ENCODE peak calls at places on chromosome 10, in four cellular contexts. J is A549, M is prostate gland, P is HCT116. I is an unnamed sample.

GRCh38 chr10:49408437-49409306 is 12.8 kb upstream of the DRGX start:
- DNase-seq in J (no peak), P (peak; percentile 16), M (no peak), I (no peak)

GRCh38 chr10:129911451-129912160 is 52.5 kb downstream of the EBF3 start:
- DNase-seq in M (no peak), J (no peak), P (no peak), I (no peak)

GRCh38 chr10:34584164-34584563 is 230.9 kb downstream of the PARD3 start:
- DNase-seq in P (no peak), M (peak; percentile 7), J (no peak), I (no peak)

GRCh38 chr10:46541735-46542566 is 14.5 kb downstream of the GPRIN2 start:
- DNase-seq in M (no peak), P (no peak), J (peak; percentile 77), I (peak; percentile 48)

GRCh38 chr10:75542902-75543301 is 111.5 kb downstream of the LRMDA start:
- DNase-seq in J (no peak), M (no peak), P (no peak), I (peak; percentile 54)

GRCh38 chr10:116947838-116948529 is 57.0 kb downstream of the SHTN1 start:
- DNase-seq in P (peak; percentile 59), M (no peak), J (peak; percentile 45), I (no peak)

GRCh38 chr10:103688451-103688850 is 166.9 kb downstream of the SH3PXD2A start:
- DNase-seq in J (peak; percentile 52), P (no peak), M (no peak), I (no peak)

GRCh38 chr10:130862626-130863025 is 448.9 kb downstream of the TCERG1L start:
- DNase-seq in J (no peak), M (no peak), P (no peak), I (no peak)

GRCh38 chr10:113084031-113084430 is 134.0 kb downstream of the TCF7L2 start:
- DNase-seq in J (no peak), P (no peak), M (no peak), I (no peak)

GRCh38 chr10:44828515-44829142 is 82.5 kb upstream of the TMEM72 start:
- DNase-seq in P (no peak), J (no peak), M (no peak), I (no peak)

GRCh38 chr10:35336084-35336831 is at the start of gene CCNY:
- DNase-seq in J (peak; percentile 74), M (peak; percentile 72), P (no peak), I (peak; percentile 41)

GRCh38 chr10:60138026-60138425 is 231.7 kb upstream of the CCDC6 start:
- DNase-seq in P (no peak), J (no peak), M (no peak), I (no peak)

GRCh38 chr10:88830643-88831277 is 20.9 kb downstream of the ANKRD22 start:
- DNase-seq in J (no peak), M (no peak), P (no peak), I (no peak)

GRCh38 chr10:43250925-43251663 is 15.8 kb downstream of the RASGEF1A start:
- DNase-seq in P (no peak), J (no peak), M (no peak), I (no peak)

GRCh38 chr10:10850227-10850626 is 167.4 kb upstream of the CELF2 start:
- DNase-seq in M (no peak), J (no peak), P (no peak), I (no peak)

GRCh38 chr10:47349941-47350371 is 1.8 kb downstream of the RBP3 start:
- DNase-seq in P (no peak), M (no peak), J (no peak), I (no peak)

GRCh38 chr10:109886037-109886787 is 37.1 kb downstream of the XPNPEP1 start:
- DNase-seq in J (no peak), M (no peak), P (no peak), I (no peak)

GRCh38 chr10:29737209-29737565 is 102.4 kb upstream of the SVIL start:
- DNase-seq in M (no peak), J (no peak), P (no peak), I (no peak)

GRCh38 chr10:91681361-91682276 is 48.7 kb upstream of the PPP1R3C start:
- DNase-seq in M (no peak), J (no peak), P (no peak), I (peak; percentile 63)

GRCh38 chr10:71938211-71938610 is 26.0 kb upstream of the CHST3 start:
- DNase-seq in M (no peak), P (no peak), J (no peak), I (no peak)
- H3K4me1 ChIP-seq in M (no peaks in the 10 kb centered on the region), P (no peaks in the 10 kb centered on the region), J (no peaks in the 10 kb centered on the region), I (no peaks in the 10 kb centered on the region)

DNA sequence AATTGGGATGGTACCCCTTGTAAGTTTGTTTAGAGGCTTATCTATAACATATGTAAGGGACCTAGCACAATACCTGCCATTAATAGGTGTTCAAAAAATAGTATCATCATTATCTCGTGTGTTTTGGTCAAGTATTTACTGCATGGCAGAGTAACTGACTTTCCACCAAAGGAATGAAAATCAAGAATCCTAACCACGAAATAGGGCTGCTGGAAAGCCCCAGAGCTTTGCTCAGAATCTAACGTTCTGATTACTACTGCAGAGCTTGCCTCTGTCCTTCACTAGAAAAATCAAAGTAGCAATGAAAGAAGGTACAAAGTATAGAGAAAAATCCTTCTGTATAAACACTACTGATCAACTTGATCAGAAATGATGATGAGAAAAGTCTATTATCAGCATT is 34.9 kb downstream of the DCLRE1C start:
- DNase-seq in J (no peak), P (no peak), M (no peak), I (no peak)
- H3K9me3 ChIP-seq in J (peaks cover 33% of the 10 kb centered on the region), P (peaks cover 12% of the 10 kb centered on the region), M (no peaks in the 10 kb centered on the region), I (peaks cover 26% of the 10 kb centered on the region)

DNA sequence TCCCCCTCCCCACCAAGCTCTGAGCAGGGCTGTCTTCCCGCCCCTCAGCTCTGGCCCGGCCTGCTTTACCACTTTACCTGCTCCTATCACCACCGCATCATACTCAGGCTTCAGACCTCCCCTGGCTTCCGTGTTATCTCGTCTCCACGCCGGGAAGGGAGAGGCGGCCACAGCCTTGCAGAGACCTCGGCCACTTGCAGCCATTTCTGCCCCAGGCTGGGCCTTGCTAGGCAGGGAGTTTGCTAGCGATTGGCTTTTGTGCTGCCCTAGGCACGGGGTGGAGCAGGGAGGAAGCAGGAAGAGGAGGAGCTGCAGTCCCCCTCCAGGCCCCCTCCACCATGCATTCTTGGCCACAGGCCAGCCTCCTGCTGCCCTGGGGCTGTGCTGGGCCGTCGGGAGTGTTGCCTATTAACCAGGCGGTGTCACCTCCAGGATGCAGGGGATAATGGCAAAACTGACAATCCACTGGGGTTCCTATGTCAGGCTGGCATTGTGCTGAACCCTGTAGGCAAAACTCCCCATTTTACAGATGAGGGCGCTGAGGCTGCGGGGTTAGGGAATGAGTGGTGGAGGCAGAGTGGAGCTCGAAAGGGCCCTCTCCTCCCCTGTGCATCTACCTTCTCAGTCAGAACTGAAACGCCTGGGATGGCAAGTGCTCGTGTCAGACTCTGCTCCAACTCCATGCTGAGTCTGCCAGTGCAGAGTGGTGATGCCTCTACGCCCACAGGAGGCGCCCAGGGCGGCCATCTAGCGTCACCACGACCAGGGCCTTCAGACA is at the start of gene PYROXD2:
- DNase-seq in P (peak; percentile 81), J (peak; percentile 75), M (peak; percentile 88), I (peak; percentile 86)
- TF ChIP-seq POLR2A in P (peak; percentile 81), J (peak; percentile 87), M (peak; percentile 80), I (no peak)

GRCh38 chr10:101219137-101219945 is 9.9 kb downstream of the LBX1 start:
- DNase-seq in M (peak; percentile 48), J (no peak), P (no peak), I (no peak)
- H3K4me1 ChIP-seq in M (no peaks in the 10 kb centered on the region), J (peaks cover 4% of the 10 kb centered on the region), P (peaks cover 17% of the 10 kb centered on the region), I (peaks cover 17% of the 10 kb centered on the region)

GRCh38 chr10:32618482-32618881 is 172.5 kb downstream of the CCDC7 start:
- DNase-seq in M (no peak), P (no peak), J (no peak), I (no peak)
- H3K9me3 ChIP-seq in M (no peaks in the 10 kb centered on the region), P (no peaks in the 10 kb centered on the region), J (no peaks in the 10 kb centered on the region), I (no peaks in the 10 kb centered on the region)